ENCODE peak calls at places on chromosomes 13 and 19, in seven cellular contexts. L is naive thymus-derived CD8-positive, alpha-beta T cell; V is RWPE2; J is stimulated activated effector memory CD8-positive, alpha-beta T cell treated with anti-CD3 and anti-CD28 coated beads, Interleukin-12 subunit alpha, Interleukin-12 subunit beta, amount 100 ng/mL, for 72 hours; U is activated CD8-positive, alpha-beta T cell treated with anti-CD3 and anti-CD28 coated beads, Interleukin-2, amount 10 ng/mL, durations not matched to agents 7 days and 5 days; M is left ventricle myocardium superior; T is memory B cell. S is an unnamed sample.

GRCh38 chr19:51641648-51642047 is 5.0 kb downstream of the SIGLEC14 start:
- ATAC-seq in L (no peak), U (no peak), J (no peak), V (no peak), M (no peak), T (no peak), S (no peak)

GRCh38 chr19:13001502-13002388 is 6.5 kb downstream of the NFIX start:
- ATAC-seq in U (no peak), V (no peak), J (no peak), L (no peak), T (no peak), M (peak), S (no peak)

GRCh38 chr13:36282818-36283432 is 14.7 kb downstream of the CCDC169 start:
- ATAC-seq in T (no peak), V (peak), J (no peak), U (no peak), M (peak), L (no peak), S (no peak)

GRCh38 chr13:73922728-73923393 is 211.3 kb downstream of the KLF12 start:
- ATAC-seq in U (no peak), J (peak), V (no peak), T (no peak), L (no peak), M (no peak), S (peak)

GRCh38 chr13:20686167-20686566 is 17.3 kb upstream of the IL17D start:
- ATAC-seq in U (no peak), J (no peak), L (no peak), M (no peak), V (no peak), T (no peak), S (no peak)

GRCh38 chr13:112248406-112248760 is 127.8 kb upstream of the SPACA7 start:
- ATAC-seq in M (no peak), L (no peak), U (no peak), J (no peak), V (no peak), T (no peak), S (no peak)

GRCh38 chr13:62046512-62046911 is 630.9 kb upstream of the PCDH20 start:
- ATAC-seq in T (no peak), U (no peak), J (peak), V (no peak), M (no peak), L (no peak), S (no peak)

GRCh38 chr13:113350065-113350937 is 13.6 kb downstream of the GRTP1 start:
- ATAC-seq in M (no peak), L (no peak), T (no peak), U (no peak), J (peak), V (no peak), S (no peak)

GRCh38 chr19:48490980-48491792 is 20.4 kb downstream of the LMTK3 start:
- ATAC-seq in M (no peak), T (peak), J (no peak), V (no peak), U (peak), L (peak), S (no peak)

GRCh38 chr19:10206226-10206873 is 11.6 kb upstream of the DNMT1 start:
- ATAC-seq in J (no peak), M (no peak), U (no peak), V (peak), L (no peak), T (no peak), S (no peak)

GRCh38 chr13:33870046-33870668 is 52.2 kb downstream of the RFC3 start:
- ATAC-seq in J (no peak), U (no peak), V (no peak), M (no peak), T (no peak), L (no peak), S (no peak)

GRCh38 chr19:48873476-48874308 is 1.5 kb downstream of the PPP1R15A start:
- ATAC-seq in U (no peak), L (no peak), M (peak), V (no peak), J (no peak), T (no peak), S (no peak)

S was measured in activated T-helper 17 cell treated with anti-CD3 and anti-CD28 coated beads, Interleukin-2, amount 50 U/mL, for 72 hours.